ENCODE peak calls at places on chromosomes 1 and 21, in six cellular contexts. One of them, this sample, is unnamed.

GRCh38 chr21:15804247-15804985 is 74.6 kb downstream of the USP25 start:
- DNase-seq in lower lobe of right lung: no peak
- DNase-seq in T-helper 1 cell: no peak
- DNase-seq in memory B cell: no peak
- DNase-seq in stimulated activated CD4-positive, alpha-beta T cell treated with anti-CD3 and anti-CD28 coated beads, Interleukin-12 subunit alpha, Interleukin-12 subunit beta, amount 100 ng/mL, for 4 hours: no peak
- DNase-seq in LHCN-M2: no peak
- DNase-seq in this sample: no peak

GRCh38 chr1:93111561-93111960 is 32.5 kb downstream of the MTF2 start:
- DNase-seq in LHCN-M2: no peak
- DNase-seq in T-helper 1 cell: no peak
- DNase-seq in stimulated activated CD4-positive, alpha-beta T cell treated with anti-CD3 and anti-CD28 coated beads, Interleukin-12 subunit alpha, Interleukin-12 subunit beta, amount 100 ng/mL, for 4 hours: no peak
- DNase-seq in lower lobe of right lung: no peak
- DNase-seq in memory B cell: no peak
- DNase-seq in this sample: no peak

GRCh38 chr1:54111624-54112023 is 41.2 kb downstream of the CDCP2 start:
- DNase-seq in lower lobe of right lung: no peak
- DNase-seq in LHCN-M2: no peak
- DNase-seq in memory B cell: no peak
- DNase-seq in T-helper 1 cell: no peak
- DNase-seq in stimulated activated CD4-positive, alpha-beta T cell treated with anti-CD3 and anti-CD28 coated beads, Interleukin-12 subunit alpha, Interleukin-12 subunit beta, amount 100 ng/mL, for 4 hours: no peak
- DNase-seq in this sample: peak

GRCh38 chr1:204578867-204579664 is 62.9 kb downstream of the MDM4 start:
- DNase-seq in stimulated activated CD4-positive, alpha-beta T cell treated with anti-CD3 and anti-CD28 coated beads, Interleukin-12 subunit alpha, Interleukin-12 subunit beta, amount 100 ng/mL, for 4 hours: peak
- DNase-seq in LHCN-M2: peak
- DNase-seq in lower lobe of right lung: no peak
- DNase-seq in T-helper 1 cell: no peak
- DNase-seq in memory B cell: no peak
- DNase-seq in this sample: peak

GRCh38 chr1:29513357-29513756 is 277.0 kb downstream of the PTPRU start:
- DNase-seq in LHCN-M2: peak
- DNase-seq in stimulated activated CD4-positive, alpha-beta T cell treated with anti-CD3 and anti-CD28 coated beads, Interleukin-12 subunit alpha, Interleukin-12 subunit beta, amount 100 ng/mL, for 4 hours: no peak
- DNase-seq in T-helper 1 cell: no peak
- DNase-seq in lower lobe of right lung: no peak
- DNase-seq in memory B cell: no peak
- DNase-seq in this sample: peak

GRCh38 chr21:42162831-42163510 is 56.0 kb upstream of the ABCG1 start:
- DNase-seq in lower lobe of right lung: no peak
- DNase-seq in LHCN-M2: peak
- DNase-seq in T-helper 1 cell: no peak
- DNase-seq in memory B cell: no peak
- DNase-seq in stimulated activated CD4-positive, alpha-beta T cell treated with anti-CD3 and anti-CD28 coated beads, Interleukin-12 subunit alpha, Interleukin-12 subunit beta, amount 100 ng/mL, for 4 hours: no peak
- DNase-seq in this sample: no peak

GRCh38 chr1:179229214-179230140 is at the start of gene ABL2:
- DNase-seq in stimulated activated CD4-positive, alpha-beta T cell treated with anti-CD3 and anti-CD28 coated beads, Interleukin-12 subunit alpha, Interleukin-12 subunit beta, amount 100 ng/mL, for 4 hours: peak
- DNase-seq in LHCN-M2: peak
- DNase-seq in lower lobe of right lung: peak
- DNase-seq in memory B cell: peak
- DNase-seq in T-helper 1 cell: peak
- DNase-seq in this sample: peak

GRCh38 chr1:106944721-106945120 is 111.8 kb upstream of the PRMT6 start:
- DNase-seq in T-helper 1 cell: no peak
- DNase-seq in stimulated activated CD4-positive, alpha-beta T cell treated with anti-CD3 and anti-CD28 coated beads, Interleukin-12 subunit alpha, Interleukin-12 subunit beta, amount 100 ng/mL, for 4 hours: no peak
- DNase-seq in memory B cell: no peak
- DNase-seq in LHCN-M2: peak
- DNase-seq in lower lobe of right lung: no peak
- DNase-seq in this sample: peak

GRCh38 chr1:63321788-63322247 is 549 bp upstream of the FOXD3 start:
- DNase-seq in stimulated activated CD4-positive, alpha-beta T cell treated with anti-CD3 and anti-CD28 coated beads, Interleukin-12 subunit alpha, Interleukin-12 subunit beta, amount 100 ng/mL, for 4 hours: no peak
- DNase-seq in T-helper 1 cell: no peak
- DNase-seq in memory B cell: no peak
- DNase-seq in LHCN-M2: no peak
- DNase-seq in lower lobe of right lung: no peak
- DNase-seq in this sample: no peak

GRCh38 chr1:200176181-200176580 is 148.7 kb downstream of the NR5A2 start:
- DNase-seq in memory B cell: no peak
- DNase-seq in T-helper 1 cell: no peak
- DNase-seq in LHCN-M2: no peak
- DNase-seq in stimulated activated CD4-positive, alpha-beta T cell treated with anti-CD3 and anti-CD28 coated beads, Interleukin-12 subunit alpha, Interleukin-12 subunit beta, amount 100 ng/mL, for 4 hours: no peak
- DNase-seq in lower lobe of right lung: no peak
- DNase-seq in this sample: no peak

GRCh38 chr1:210299501-210299900 is 29.2 kb upstream of the HHAT start:
- DNase-seq in lower lobe of right lung: no peak
- DNase-seq in T-helper 1 cell: no peak
- DNase-seq in memory B cell: no peak
- DNase-seq in stimulated activated CD4-positive, alpha-beta T cell treated with anti-CD3 and anti-CD28 coated beads, Interleukin-12 subunit alpha, Interleukin-12 subunit beta, amount 100 ng/mL, for 4 hours: no peak
- DNase-seq in LHCN-M2: no peak
- DNase-seq in this sample: no peak

GRCh38 chr1:30332100-30333094 is 391.0 kb downstream of the MATN1 start:
- DNase-seq in lower lobe of right lung: no peak
- DNase-seq in LHCN-M2: no peak
- DNase-seq in stimulated activated CD4-positive, alpha-beta T cell treated with anti-CD3 and anti-CD28 coated beads, Interleukin-12 subunit alpha, Interleukin-12 subunit beta, amount 100 ng/mL, for 4 hours: no peak
- DNase-seq in memory B cell: no peak
- DNase-seq in T-helper 1 cell: no peak
- DNase-seq in this sample: no peak

GRCh38 chr1:224089583-224089982 is 24.3 kb upstream of the FBXO28 start:
- DNase-seq in T-helper 1 cell: no peak
- DNase-seq in LHCN-M2: no peak
- DNase-seq in lower lobe of right lung: no peak
- DNase-seq in memory B cell: no peak
- DNase-seq in stimulated activated CD4-positive, alpha-beta T cell treated with anti-CD3 and anti-CD28 coated beads, Interleukin-12 subunit alpha, Interleukin-12 subunit beta, amount 100 ng/mL, for 4 hours: no peak
- DNase-seq in this sample: no peak

GRCh38 chr21:43034826-43035225 is 40.8 kb downstream of the CBS start:
- DNase-seq in T-helper 1 cell: no peak
- DNase-seq in lower lobe of right lung: no peak
- DNase-seq in stimulated activated CD4-positive, alpha-beta T cell treated with anti-CD3 and anti-CD28 coated beads, Interleukin-12 subunit alpha, Interleukin-12 subunit beta, amount 100 ng/mL, for 4 hours: no peak
- DNase-seq in memory B cell: no peak
- DNase-seq in LHCN-M2: no peak
- DNase-seq in this sample: no peak

GRCh38 chr1:94599090-94599813 is 57.7 kb upstream of the F3 start:
- DNase-seq in memory B cell: no peak
- DNase-seq in T-helper 1 cell: no peak
- DNase-seq in lower lobe of right lung: no peak
- DNase-seq in stimulated activated CD4-positive, alpha-beta T cell treated with anti-CD3 and anti-CD28 coated beads, Interleukin-12 subunit alpha, Interleukin-12 subunit beta, amount 100 ng/mL, for 4 hours: no peak
- DNase-seq in LHCN-M2: no peak
- DNase-seq in this sample: no peak

GRCh38 chr1:159296697-159297375 is 5.3 kb upstream of the FCER1A start:
- DNase-seq in T-helper 1 cell: no peak
- DNase-seq in stimulated activated CD4-positive, alpha-beta T cell treated with anti-CD3 and anti-CD28 coated beads, Interleukin-12 subunit alpha, Interleukin-12 subunit beta, amount 100 ng/mL, for 4 hours: no peak
- DNase-seq in LHCN-M2: no peak
- DNase-seq in lower lobe of right lung: no peak
- DNase-seq in memory B cell: no peak
- DNase-seq in this sample: no peak

GRCh38 chr1:154951901-154952657 is 3.8 kb downstream of the PBXIP1 start:
- DNase-seq in lower lobe of right lung: no peak
- DNase-seq in LHCN-M2: peak
- DNase-seq in T-helper 1 cell: peak
- DNase-seq in memory B cell: peak
- DNase-seq in stimulated activated CD4-positive, alpha-beta T cell treated with anti-CD3 and anti-CD28 coated beads, Interleukin-12 subunit alpha, Interleukin-12 subunit beta, amount 100 ng/mL, for 4 hours: peak
- DNase-seq in this sample: no peak

This sample was measured in WERI-Rb-1.